ENCODE peak calls at places on chromosome 1, in six cellular contexts. G is esophagus squamous epithelium, U is IMR-90, V is heart left ventricle, Q is tibial artery, W is mucosa of descending colon. N is an unnamed sample.

GRCh38 chr1:165419839-165420238 is 25.1 kb downstream of the RXRG start:
- DNase-seq in U (no peak), G (no peak), W (no peak), V (no peak), Q (no peak), N (no peak)

GRCh38 chr1:19070197-19070651 is 113.7 kb upstream of the IFFO2 start:
- DNase-seq in W (no peak), U (no peak), G (no peak), Q (no peak), V (no peak), N (peak; percentile 10)

GRCh38 chr1:179229214-179230140 is at the start of gene ABL2:
- DNase-seq in V (peak; percentile 50), W (peak; percentile 68), G (no peak), U (no peak), Q (peak; percentile 70), N (no peak)

GRCh38 chr1:62271932-62272728 is 47.1 kb downstream of the KANK4 start:
- DNase-seq in W (no peak), G (no peak), U (no peak), Q (no peak), V (no peak), N (peak; percentile 13)

GRCh38 chr1:4626560-4627319 is 27.7 kb upstream of the AJAP1 start:
- DNase-seq in W (no peak), V (peak; percentile 18), G (no peak), U (no peak), Q (no peak), N (no peak)

GRCh38 chr1:232880354-232880753 is 70.1 kb upstream of the NTPCR start:
- DNase-seq in V (no peak), U (peak; percentile 29), Q (no peak), G (no peak), W (peak; percentile 50), N (peak; percentile 47)

GRCh38 chr1:179550753-179551682 is 24.7 kb downstream of the NPHS2 start:
- DNase-seq in Q (no peak), U (peak; percentile 63), W (no peak), V (no peak), G (no peak), N (no peak)

GRCh38 chr1:53349369-53349705 is 21.5 kb upstream of the LRP8 start:
- DNase-seq in Q (peak; percentile 50), U (no peak), W (no peak), V (no peak), G (no peak), N (no peak)

GRCh38 chr1:216721878-216722277 is 1.4 kb downstream of the ESRRG start:
- DNase-seq in U (no peak), V (no peak), Q (no peak), G (no peak), W (no peak), N (no peak)

GRCh38 chr1:3460653-3461237 is 6.3 kb downstream of the ARHGEF16 start:
- DNase-seq in Q (no peak), W (peak; percentile 53), V (no peak), G (no peak), U (no peak), N (no peak)

GRCh38 chr1:100575406-100575805 is 37.5 kb downstream of the GPR88 start:
- DNase-seq in G (no peak), U (no peak), V (no peak), Q (no peak), W (no peak), N (no peak)
- TF ChIP-seq CTCF in G (no peak), U (no peak), V (no peak), Q (no peak), W (no peak), N (no peak)

GRCh38 chr1:181106022-181106312 is 17.5 kb downstream of the IER5 start:
- DNase-seq in U (no peak), Q (peak; percentile 10), V (no peak), G (no peak), W (no peak), N (no peak)
- H3K4me3 ChIP-seq in U (no peak overlapping the region), Q (peak overlapping the region; percentile 74), V (peak overlapping the region; percentile 89), G (no peak overlapping the region), W (no peak overlapping the region), N (no peak overlapping the region)

GRCh38 chr1:207763972-207764371 is 12.1 kb downstream of the CD46 start:
- DNase-seq in V (no peak), U (no peak), W (no peak), G (no peak), Q (no peak), N (no peak)
- H3K36me3 ChIP-seq in V (peaks cover 100% of the 10 kb centered on the region), U (peaks cover 25% of the 10 kb centered on the region), W (peaks cover 4% of the 10 kb centered on the region), G (peaks cover 100% of the 10 kb centered on the region), Q (peaks cover 52% of the 10 kb centered on the region), N (peaks cover 58% of the 10 kb centered on the region)

DNA sequence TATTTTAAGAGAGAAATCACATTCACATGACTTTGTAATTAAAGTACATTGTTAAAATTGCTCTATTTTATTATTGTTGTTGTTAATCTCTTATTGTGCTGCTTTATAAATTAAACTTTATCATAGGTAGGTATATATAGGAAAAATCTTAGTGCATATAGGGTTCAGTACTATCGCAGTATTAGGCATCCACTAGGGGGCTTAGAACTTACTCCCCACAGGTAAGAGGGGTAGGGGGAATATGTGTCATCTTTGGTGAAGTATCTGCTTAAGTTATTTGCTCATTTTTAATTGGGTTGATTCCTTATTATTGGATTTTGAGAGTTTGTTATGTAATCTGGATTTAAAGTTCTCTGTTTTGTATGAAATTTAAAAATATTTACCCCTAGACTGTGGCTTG is 385.2 kb downstream of the DUSP10 start:
- DNase-seq in Q (no peak), V (no peak), W (no peak), U (no peak), G (no peak), N (no peak)
- TF ChIP-seq CTCF in Q (no peak), V (no peak), W (no peak), U (no peak), G (no peak), N (no peak)

GRCh38 chr1:151837841-151838490 is 1.7 kb downstream of the C2CD4D start:
- DNase-seq in V (no peak), G (no peak), U (peak; percentile 10), W (peak; percentile 58), Q (no peak), N (no peak)
- H3K4me3 ChIP-seq in V (peak overlapping the region; percentile 58), G (peak overlapping the region; percentile 32), U (peak overlapping the region; percentile 36), W (no peak overlapping the region), Q (peak overlapping the region; percentile 46), N (no peak overlapping the region)

GRCh38 chr1:16398371-16398953 is 31.4 kb downstream of the SZRD1 start:
- DNase-seq in V (no peak), Q (no peak), G (no peak), W (no peak), U (no peak), N (no peak)
- H3K36me3 ChIP-seq in V (peaks cover 56% of the 10 kb centered on the region), Q (peaks cover 61% of the 10 kb centered on the region), G (peaks cover 68% of the 10 kb centered on the region), W (no peaks in the 10 kb centered on the region), U (peaks cover 45% of the 10 kb centered on the region), N (no peaks in the 10 kb centered on the region)